ENCODE peak calls at places on chromosomes 11 and 22, in seven cellular contexts. A is tibial nerve, E is ovary, T is mammary epithelial cell, R is uterus, U is astrocyte, D is neural progenitor cell. S is an unnamed sample.

GRCh38 chr11:120137611-120138521 is at the start of gene TRIM29:
- DNase-seq in D (no peak), E (no peak), U (no peak), T (peak; percentile 92), A (peak; percentile 3), R (peak; percentile 12), S (no peak)

GRCh38 chr11:97740783-97741151 is 1280.0 kb upstream of the CNTN5 start:
- DNase-seq in R (no peak), T (no peak), U (no peak), E (no peak), A (no peak), D (no peak), S (no peak)

GRCh38 chr22:46290843-46291785 is 5.6 kb upstream of the GTSE1 start:
- DNase-seq in U (no peak), D (no peak), R (no peak), T (no peak), A (no peak), E (no peak), S (no peak)

GRCh38 chr11:121237686-121238658 is 54.6 kb upstream of the SC5D start:
- DNase-seq in E (no peak), U (peak; percentile 96), A (no peak), D (no peak), T (peak; percentile 89), R (peak; percentile 39), S (no peak)

GRCh38 chr11:32071811-32072210 is 19.1 kb upstream of the RCN1 start:
- DNase-seq in A (no peak), E (no peak), D (peak; percentile 58), U (peak; percentile 75), T (peak; percentile 46), R (no peak), S (no peak)

GRCh38 chr11:72343159-72343756 is 91.1 kb downstream of the CLPB start:
- DNase-seq in R (peak; percentile 26), D (no peak), T (no peak), E (no peak), A (no peak), U (peak; percentile 19), S (no peak)

GRCh38 chr11:92838655-92839334 is 130.7 kb upstream of the MTNR1B start:
- DNase-seq in T (no peak), D (peak; percentile 56), A (no peak), R (no peak), U (peak; percentile 9), E (no peak), S (no peak)

GRCh38 chr11:41498726-41499125 is 39.3 kb upstream of the LRRC4C start:
- DNase-seq in T (no peak), R (no peak), E (no peak), A (no peak), D (no peak), U (no peak), S (no peak)

GRCh38 chr11:11163669-11164377 is 189.2 kb downstream of the CSNK2A3 start:
- DNase-seq in D (no peak), R (no peak), E (no peak), A (no peak), T (no peak), U (no peak), S (no peak)

GRCh38 chr11:130189492-130190210 is 30.1 kb downstream of the ST14 start:
- DNase-seq in T (no peak), R (no peak), A (no peak), E (no peak), D (no peak), U (no peak), S (no peak)

GRCh38 chr22:20967697-20968201 is 694 bp downstream of the AIFM3 start:
- DNase-seq in A (no peak), D (peak; percentile 74), U (no peak), E (no peak), T (no peak), R (no peak), S (no peak)

GRCh38 chr11:130677486-130678153 is 229.2 kb downstream of the ADAMTS15 start:
- DNase-seq in D (peak; percentile 13), E (no peak), A (no peak), T (peak; percentile 83), U (peak; percentile 92), R (no peak), S (no peak)

GRCh38 chr11:16136792-16137395 is 219.5 kb downstream of the SOX6 start:
- DNase-seq in T (no peak), A (no peak), D (no peak), R (no peak), E (no peak), U (no peak), S (no peak)

GRCh38 chr22:30204742-30205111 is 41.8 kb downstream of the LIF start:
- DNase-seq in U (peak; percentile 59), E (peak; percentile 64), D (no peak), R (peak; percentile 68), T (peak; percentile 63), A (no peak), S (peak; percentile 45)

GRCh38 chr11:27520226-27520625 is 13.7 kb upstream of the LIN7C start:
- DNase-seq in D (no peak), R (no peak), U (no peak), A (no peak), T (no peak), E (no peak), S (no peak)

GRCh38 chr11:76293189-76293631 is 86.9 kb upstream of the WNT11 start:
- DNase-seq in D (no peak), R (no peak), U (no peak), E (no peak), A (no peak), T (no peak), S (no peak)

DNA sequence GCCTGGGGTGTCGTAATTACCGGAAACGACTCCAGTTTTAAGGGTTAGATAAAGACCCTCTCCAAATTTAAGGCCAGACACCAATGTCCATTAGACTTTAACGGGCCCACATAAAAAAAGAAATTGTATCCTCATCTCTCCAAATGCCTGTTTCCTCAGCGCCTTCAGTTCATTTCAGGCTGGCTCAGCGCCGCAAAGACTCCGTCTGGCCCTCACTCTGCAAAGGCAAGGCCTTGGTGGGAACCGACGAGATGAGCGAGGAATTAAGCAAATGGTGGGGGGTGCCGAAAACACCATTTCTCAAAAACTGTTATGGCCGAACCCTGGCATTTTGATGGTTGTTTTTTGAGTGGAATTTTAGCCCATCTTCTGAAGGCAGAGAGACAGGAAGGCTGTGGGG is 15.7 kb downstream of the MN1 start:
- DNase-seq in E (no peak), D (no peak), A (no peak), R (no peak), U (no peak), T (no peak), S (no peak)
- H3K4me3 ChIP-seq in E (no peak overlapping the region), D (no peak overlapping the region), A (no peak overlapping the region), R (no peak overlapping the region), U (no peak overlapping the region), T (no peak overlapping the region), S (no peak overlapping the region)

DNA sequence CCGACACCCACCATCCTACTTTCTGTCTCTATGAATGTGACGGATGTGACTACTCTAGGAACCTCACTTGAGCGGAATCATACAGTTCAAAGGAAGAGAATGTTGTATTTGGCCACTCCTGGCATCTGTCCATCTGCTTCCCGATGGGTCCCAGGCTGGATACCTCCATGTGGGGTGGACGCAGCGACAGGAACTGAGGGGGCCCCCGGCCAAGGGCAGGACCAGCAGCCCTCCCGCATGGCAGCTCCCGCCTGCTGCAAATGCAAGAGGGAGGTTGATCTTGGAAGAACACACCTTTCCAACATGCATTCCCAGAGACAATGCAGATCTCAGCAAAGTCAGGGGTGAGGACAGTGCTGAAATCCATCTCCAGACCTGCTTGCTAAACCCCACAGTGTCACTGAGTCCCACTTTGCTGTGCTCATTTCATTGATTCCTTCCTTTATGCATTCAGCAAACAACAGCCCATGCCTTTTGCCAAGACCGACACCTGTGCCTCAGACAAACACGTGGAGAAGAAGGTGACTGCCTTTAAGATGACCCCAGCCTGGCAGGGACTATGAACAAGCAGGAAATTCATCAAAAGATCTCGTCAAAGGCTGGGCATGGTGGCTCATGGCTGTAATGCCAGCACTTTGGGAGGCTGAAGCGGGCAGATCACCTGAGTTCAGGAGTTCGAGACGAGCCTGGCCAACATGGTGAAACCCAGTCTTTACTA is 246.2 kb downstream of the CTTN start:
- DNase-seq in D (no peak), U (no peak), T (no peak), R (no peak), E (no peak), A (no peak), S (no peak)
- H3K4me1 ChIP-seq in D (peaks cover 34% of the 10 kb centered on the region), U (no peaks in the 10 kb centered on the region), T (peaks cover 4% of the 10 kb centered on the region), R (no peaks in the 10 kb centered on the region), E (no peaks in the 10 kb centered on the region), A (no peaks in the 10 kb centered on the region), S (no peaks in the 10 kb centered on the region)

DNA sequence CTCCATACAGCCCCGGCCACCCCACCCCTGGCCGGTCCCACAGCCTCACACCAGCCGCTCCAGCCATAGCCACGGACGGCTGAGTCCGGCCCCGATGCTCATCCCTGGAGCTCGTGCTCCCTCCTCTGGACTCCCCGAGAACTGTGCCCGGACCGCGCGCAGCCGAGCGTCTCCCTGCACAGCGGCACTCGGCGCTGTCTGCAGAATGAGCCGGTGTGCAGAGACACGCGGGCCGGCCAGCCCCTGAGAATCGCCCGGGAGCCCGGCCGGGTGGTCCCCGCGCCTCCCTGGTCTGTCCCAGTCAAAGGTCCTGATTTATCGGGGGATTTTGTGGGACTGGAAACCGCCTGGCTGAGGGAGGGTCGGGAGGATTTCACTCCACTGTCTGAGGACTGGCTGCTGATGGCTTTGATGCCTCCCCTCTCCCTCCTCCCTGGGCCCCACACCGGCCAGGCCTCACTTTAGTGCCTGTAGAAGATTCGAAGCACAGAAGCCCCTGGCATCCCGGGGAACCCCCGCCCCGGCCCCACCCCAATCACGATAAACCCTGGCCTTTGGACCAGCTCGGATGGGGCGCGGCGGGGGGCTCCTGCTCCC is 102.7 kb downstream of the BRD1 start:
- DNase-seq in R (peak; percentile 25), A (peak; percentile 43), E (peak; percentile 37), D (peak; percentile 90), T (peak; percentile 33), U (peak; percentile 3), S (no peak)
- H3K4me3 ChIP-seq in R (no peak overlapping the region), A (no peak overlapping the region), E (no peak overlapping the region), D (peak overlapping the region; percentile 43), T (no peak overlapping the region), U (no peak overlapping the region), S (no peak overlapping the region)

GRCh38 chr11:69257838-69258658 is 35.9 kb upstream of the MYEOV start:
- DNase-seq in T (no peak), E (no peak), A (no peak), R (no peak), D (peak; percentile 28), U (no peak), S (no peak)

GRCh38 chr11:69261116-69261515 is 32.8 kb upstream of the MYEOV start:
- DNase-seq in D (no peak), U (no peak), E (no peak), T (no peak), A (no peak), R (no peak), S (no peak)

GRCh38 chr11:69260622-69261021 is 33.3 kb upstream of the MYEOV start:
- DNase-seq in R (no peak), U (peak; percentile 10), A (no peak), E (no peak), D (no peak), T (no peak), S (no peak)

GRCh38 chr11:69259072-69259471 is 34.9 kb upstream of the MYEOV start:
- DNase-seq in T (no peak), D (no peak), A (no peak), E (no peak), R (no peak), U (no peak), S (no peak)

DNA sequence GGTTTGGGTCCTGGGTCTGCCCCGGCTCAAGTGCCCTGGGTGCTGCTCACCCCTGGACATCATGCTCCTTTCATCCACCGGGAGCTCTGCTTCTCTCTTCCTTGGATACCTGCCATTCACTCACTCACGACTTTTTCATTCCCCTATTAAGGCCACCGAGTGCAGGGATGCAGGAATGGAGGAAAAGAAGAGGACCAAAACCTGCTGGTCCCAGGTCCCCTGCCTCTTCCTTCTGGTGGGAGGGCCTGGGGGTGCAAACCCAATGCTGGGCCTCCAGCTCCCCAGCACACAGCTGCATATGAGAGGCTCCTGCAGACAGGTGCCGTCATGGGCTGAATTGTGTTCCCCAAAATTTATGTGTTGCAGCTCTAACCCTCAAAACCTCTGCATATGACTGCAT is 36.8 kb upstream of the MYEOV start:
- DNase-seq in D (no peak), R (no peak), A (no peak), U (no peak), E (no peak), T (no peak), S (no peak)
- H3K4me1 ChIP-seq in D (peaks cover 20% of the 10 kb centered on the region), R (no peaks in the 10 kb centered on the region), A (no peaks in the 10 kb centered on the region), U (no peaks in the 10 kb centered on the region), E (no peaks in the 10 kb centered on the region), T (peaks cover 11% of the 10 kb centered on the region), S (no peaks in the 10 kb centered on the region)

S was measured in right lobe of liver.